ENCODE peak calls at places on chromosome 10, in five cellular contexts. P is SK-N-SH, O is HepG2, F is K562, Y is GM12878. X is an unnamed sample.

GRCh38 chr10:9209105-9209798 is 1154.8 kb downstream of the GATA3 start:
- DNase-seq in P (peak), O (peak), F (peak), Y (peak), X (peak)

GRCh38 chr10:86258488-86258887 is 108.1 kb downstream of the GRID1 start:
- DNase-seq in P (peak), O (no peak), F (peak), Y (no peak), X (no peak)

GRCh38 chr10:36531621-36532020 is 593.8 kb upstream of the ANKRD30A start:
- DNase-seq in P (no peak), O (no peak), F (no peak), Y (no peak), X (no peak)

GRCh38 chr10:112288526-112288925 is 5.3 kb downstream of the TECTB start:
- DNase-seq in P (no peak), O (no peak), F (no peak), Y (no peak), X (no peak)

GRCh38 chr10:46523119-46523880 is 33.2 kb downstream of the GPRIN2 start:
- DNase-seq in P (peak), O (no peak), F (no peak), Y (no peak), X (no peak)

GRCh38 chr10:103535595-103535994 is 42.1 kb downstream of the NEURL1 start:
- DNase-seq in P (peak), O (no peak), F (no peak), Y (no peak), X (no peak)

GRCh38 chr10:20841419-20841818 is 55.7 kb downstream of the NEBL start:
- DNase-seq in P (no peak), O (no peak), F (no peak), Y (no peak), X (no peak)

GRCh38 chr10:90787906-90788491 is 69.8 kb downstream of the HTR7 start:
- DNase-seq in P (peak), O (peak), F (peak), Y (no peak), X (peak)

GRCh38 chr10:112732277-112732891 is 217.7 kb upstream of the TCF7L2 start:
- DNase-seq in P (no peak), O (no peak), F (no peak), Y (no peak), X (no peak)

GRCh38 chr10:86964847-86965190 is 3.5 kb upstream of the ADIRF start:
- DNase-seq in P (no peak), O (no peak), F (no peak), Y (no peak), X (no peak)

GRCh38 chr10:123774075-123774742 is 108.1 kb downstream of the GPR26 start:
- DNase-seq in P (no peak), O (no peak), F (no peak), Y (no peak), X (no peak)

GRCh38 chr10:117448840-117449239 is 73.6 kb upstream of the PDZD8 start:
- DNase-seq in P (no peak), O (no peak), F (no peak), Y (no peak), X (no peak)

GRCh38 chr10:84293574-84294016 is 34.8 kb upstream of the CCSER2 start:
- DNase-seq in P (peak), O (no peak), F (peak), Y (no peak), X (no peak)

GRCh38 chr10:84632866-84633265 is 304.5 kb downstream of the CCSER2 start:
- DNase-seq in P (no peak), O (peak), F (no peak), Y (no peak), X (no peak)

GRCh38 chr10:131650169-131650705 is 250.6 kb upstream of the PPP2R2D start:
- DNase-seq in P (no peak), O (no peak), F (no peak), Y (no peak), X (no peak)

GRCh38 chr10:62045765-62046521 is 144.4 kb downstream of the ARID5B start:
- DNase-seq in P (no peak), O (peak), F (no peak), Y (no peak), X (no peak)

GRCh38 chr10:89589091-89589725 is 53.8 kb upstream of the SLC16A12 start:
- DNase-seq in P (no peak), O (no peak), F (no peak), Y (no peak), X (no peak)

GRCh38 chr10:73537709-73538108 is 41.9 kb upstream of the PPP3CB start:
- DNase-seq in P (no peak), O (no peak), F (no peak), Y (no peak), X (no peak)

GRCh38 chr10:28922127-28922526 is 244.8 kb downstream of the BAMBI start:
- DNase-seq in P (no peak), O (peak), F (no peak), Y (no peak), X (no peak)

GRCh38 chr10:123642697-123643096 is 23.5 kb upstream of the GPR26 start:
- DNase-seq in P (no peak), O (peak), F (no peak), Y (no peak), X (no peak)

GRCh38 chr10:71812016-71812912 is 38.8 kb downstream of the PSAP start:
- DNase-seq in P (peak), O (peak), F (peak), Y (no peak), X (peak)

GRCh38 chr10:359762-360161 is 224.5 kb downstream of the ZMYND11 start:
- DNase-seq in P (no peak), O (no peak), F (no peak), Y (no peak), X (no peak)

GRCh38 chr10:359093-359492 is 223.8 kb downstream of the ZMYND11 start:
- DNase-seq in P (no peak), O (no peak), F (no peak), Y (no peak), X (no peak)

GRCh38 chr10:361203-362135 is 226.2 kb downstream of the ZMYND11 start:
- DNase-seq in P (no peak), O (no peak), F (no peak), Y (no peak), X (no peak)

GRCh38 chr10:363152-363551 is 227.9 kb downstream of the ZMYND11 start:
- DNase-seq in P (no peak), O (no peak), F (no peak), Y (no peak), X (no peak)

DNA sequence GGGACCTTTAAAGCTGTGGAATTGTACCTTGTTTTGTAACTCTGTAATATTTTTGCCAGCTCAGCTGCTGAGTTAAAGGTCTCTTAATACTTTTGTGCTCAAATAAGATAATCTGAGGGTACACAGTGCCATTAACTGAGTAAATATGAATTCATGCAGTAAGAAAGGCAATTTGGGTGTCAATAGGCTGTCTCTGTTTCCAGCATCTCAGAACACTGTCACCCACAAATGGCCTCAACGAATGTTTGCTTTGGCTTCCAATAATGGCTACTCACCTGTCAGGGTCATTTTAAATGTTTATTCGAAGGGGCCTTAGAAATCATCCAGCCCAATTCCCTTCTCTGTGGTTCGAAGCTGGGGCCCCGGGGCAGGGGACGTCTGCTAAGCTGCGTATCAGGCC is 225.4 kb downstream of the ZMYND11 start:
- DNase-seq in P (no peak), O (peak), F (no peak), Y (no peak), X (no peak)
- TF ChIP-seq FOXM1 in P (no peak), O (no peak), F (no peak), Y (no peak), X (no peak)

DNA sequence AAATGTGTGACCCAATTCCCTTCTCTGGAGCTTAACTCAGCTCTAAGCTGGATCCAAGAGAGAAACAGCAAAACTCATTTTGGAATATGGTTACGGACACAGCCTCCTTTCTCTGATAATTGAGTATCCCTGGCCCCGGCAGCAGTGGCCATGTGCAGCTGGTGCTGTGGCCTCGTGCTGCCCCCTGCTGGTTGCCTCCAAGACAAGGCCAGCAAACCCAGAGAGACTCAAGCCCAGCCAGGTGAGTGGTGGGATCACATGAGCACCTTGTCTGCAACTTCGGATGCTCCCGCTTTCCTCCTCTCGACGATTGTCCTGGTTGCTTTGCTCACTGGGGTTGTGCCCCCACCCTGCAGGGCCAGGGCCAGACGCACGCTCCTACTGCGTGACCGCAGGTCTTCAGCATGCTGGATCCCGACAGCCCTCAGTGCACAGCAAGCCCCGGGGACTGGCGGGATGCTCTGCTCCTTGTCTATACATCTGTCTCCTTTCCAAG is 19.4 kb downstream of the SFTPD start:
- DNase-seq in P (peak), O (peak), F (peak), Y (no peak), X (peak)
- TF ChIP-seq FOXM1 in P (no peak), O (no peak), F (no peak), Y (no peak), X (no peak)

DNA sequence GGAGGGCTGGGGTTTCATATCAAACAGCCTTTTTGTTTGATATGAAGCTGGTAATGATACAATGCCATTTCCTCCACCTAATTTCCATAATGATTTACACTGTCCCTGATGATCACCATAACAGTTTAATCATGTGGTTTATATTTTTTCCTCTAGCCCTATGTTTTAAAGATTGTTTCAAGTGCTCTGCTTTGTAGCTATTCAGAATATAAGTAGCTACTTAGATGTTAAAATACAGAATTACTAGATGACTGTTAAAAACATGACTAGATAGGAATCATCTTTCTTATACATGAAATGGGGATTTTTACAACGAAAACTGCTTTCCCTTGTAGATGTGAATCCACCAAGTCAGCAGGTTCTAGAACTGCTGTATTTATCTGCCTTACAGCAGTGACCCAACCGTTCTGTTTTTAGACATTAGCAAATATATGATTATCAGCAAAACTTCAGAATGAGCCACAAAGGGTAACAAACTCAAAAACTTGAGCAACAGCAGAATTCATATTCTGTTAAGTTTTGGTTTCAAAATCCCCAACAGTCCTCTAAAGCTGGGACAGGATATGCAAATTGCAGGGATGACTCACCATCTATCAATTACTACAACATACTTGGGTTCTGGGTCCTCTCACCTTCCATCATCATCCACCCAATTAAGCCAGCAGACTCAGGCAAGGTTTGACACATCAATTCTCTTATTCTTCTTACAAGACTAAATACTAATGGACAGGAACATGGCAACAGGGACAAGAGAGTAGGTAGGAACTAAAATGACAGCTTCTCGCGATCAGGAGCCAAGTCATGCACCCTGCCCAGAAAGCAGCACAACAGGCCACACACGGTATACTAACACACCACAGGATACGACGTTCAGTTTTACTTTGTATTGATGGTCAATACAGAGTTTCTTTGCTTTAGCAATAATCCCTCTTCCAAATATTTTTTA is 83.9 kb downstream of the PIP4K2A start:
- DNase-seq in P (no peak), O (no peak), F (peak), Y (peak), X (no peak)
- TF ChIP-seq FOXM1 in P (no peak), O (no peak), F (peak), Y (peak), X (no peak)

GRCh38 chr10:34637419-34637911 is 177.6 kb downstream of the PARD3 start:
- DNase-seq in P (peak), O (peak), F (peak), Y (peak), X (peak)
- TF ChIP-seq FOXM1 in P (no peak), O (no peak), F (no peak), Y (no peak), X (no peak)

DNA sequence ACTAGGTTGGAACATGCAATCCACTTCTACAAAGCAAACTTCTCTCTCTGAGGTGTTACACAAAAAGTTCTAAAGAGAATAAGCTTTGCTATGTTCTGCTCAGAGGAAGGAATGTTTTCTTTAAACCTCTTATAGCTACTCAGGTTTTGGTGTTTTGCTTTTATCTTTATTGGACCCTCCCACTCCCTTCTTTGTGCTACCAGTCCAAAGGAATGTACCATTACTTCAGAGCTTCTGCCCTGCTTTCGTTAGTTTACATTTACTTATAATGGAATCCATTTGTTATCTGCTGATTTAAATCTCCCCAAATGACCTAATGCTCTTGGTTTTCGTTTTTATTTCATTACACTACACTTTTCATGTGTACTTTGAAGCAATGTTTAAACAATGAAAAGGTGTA is 154.9 kb downstream of the ATE1 start:
- DNase-seq in P (no peak), O (peak), F (no peak), Y (no peak), X (no peak)
- TF ChIP-seq FOXM1 in P (no peak), O (no peak), F (no peak), Y (no peak), X (no peak)

DNA sequence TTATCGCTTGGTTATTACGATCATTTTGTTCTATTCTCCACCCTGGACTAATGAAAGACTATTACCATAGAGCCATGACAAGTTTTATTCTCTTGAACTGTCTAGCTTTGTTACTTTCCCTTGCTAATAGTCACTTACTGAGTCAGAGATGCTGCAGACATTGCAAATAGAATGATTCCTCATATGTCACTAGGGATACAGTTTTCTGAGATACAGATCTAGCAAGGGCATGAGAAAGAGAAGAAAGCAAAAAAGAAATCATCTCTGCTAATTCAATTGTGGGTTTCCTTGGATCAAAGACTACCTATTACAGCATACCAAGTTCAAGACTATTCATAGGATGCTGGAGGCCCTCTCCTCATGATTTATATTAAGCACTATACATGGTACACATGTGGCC is 204.3 kb downstream of the MBL2 start:
- DNase-seq in P (no peak), O (no peak), F (no peak), Y (no peak), X (no peak)
- TF ChIP-seq FOXM1 in P (peak), O (no peak), F (no peak), Y (no peak), X (no peak)